ENCODE peak calls at places on chromosomes 7 and 10, in ten cellular contexts. X is RWPE1; E is fibroblast of lung; S is H54; Z is astrocyte; T is uterus; O is effector memory CD8-positive, alpha-beta T cell; A is activated T-helper 1 cell treated with anti-CD3 and anti-CD28 coated beads, Interleukin-12 subunit alpha, Interleukin-12 subunit beta, Interleukin-2, Interleukin-4 antibody, amounts not matched to agents 30 ng/mL and 10 ng/mL and 1 ng/mL, durations not matched to agents 14 hours and 24 hours and 36 hours; F is NCI-H82; J is stimulated activated CD4-positive, alpha-beta T cell treated with anti-CD3 and anti-CD28 coated beads, Interleukin-15, amount 100 ng/mL, for 48 hours. P is an unnamed sample.

GRCh38 chr10:101014230-101014884 is 14.7 kb downstream of the LZTS2 start:
- DNase-seq in A (peak), F (peak), T (peak), O (peak), Z (no peak), E (peak), S (no peak), J (peak), X (peak), P (no peak)

GRCh38 chr10:124686707-124687376 is 57.3 kb downstream of the FAM53B start:
- DNase-seq in T (no peak), S (no peak), E (no peak), J (no peak), A (no peak), X (no peak), F (no peak), Z (no peak), O (no peak), P (no peak)

GRCh38 chr10:37734971-37735370 is 122.4 kb downstream of the ZNF248 start:
- DNase-seq in X (peak), J (no peak), O (no peak), E (peak), A (no peak), S (peak), T (no peak), Z (no peak), F (no peak), P (no peak)

GRCh38 chr10:43218206-43218950 is 48.5 kb downstream of the RASGEF1A start:
- DNase-seq in A (no peak), T (no peak), J (no peak), X (no peak), S (no peak), F (no peak), O (no peak), Z (peak), E (peak), P (no peak)

GRCh38 chr7:24704311-24704710 is 53.0 kb downstream of the GSDME start:
- DNase-seq in T (no peak), J (no peak), X (no peak), Z (no peak), O (no peak), A (no peak), S (no peak), F (no peak), E (no peak), P (no peak)

GRCh38 chr7:95478139-95479037 is 7.4 kb upstream of the ASB4 start:
- DNase-seq in X (no peak), T (no peak), A (no peak), F (peak), E (peak), S (no peak), O (no peak), J (no peak), Z (peak), P (no peak)

GRCh38 chr10:72079356-72079755 is 9.0 kb downstream of the SPOCK2 start:
- DNase-seq in F (peak), T (no peak), J (no peak), Z (no peak), X (no peak), A (no peak), S (no peak), O (peak), E (no peak), P (no peak)

GRCh38 chr10:36703179-36703578 is 422.2 kb upstream of the ANKRD30A start:
- DNase-seq in X (no peak), J (no peak), Z (no peak), A (no peak), F (no peak), T (no peak), S (no peak), O (no peak), E (no peak), P (no peak)

GRCh38 chr7:70717553-70718248 is 414.2 kb upstream of the GALNT17 start:
- DNase-seq in S (no peak), J (no peak), Z (no peak), F (no peak), O (no peak), T (no peak), A (no peak), X (no peak), E (no peak), P (no peak)

GRCh38 chr10:416091-416515 is 273.4 kb downstream of the DIP2C start:
- DNase-seq in E (peak), O (no peak), J (no peak), A (no peak), F (no peak), Z (peak), S (no peak), X (no peak), T (no peak), P (no peak)

GRCh38 chr10:118343115-118343514 is 991 bp upstream of the FAM204A start:
- DNase-seq in O (no peak), S (no peak), Z (peak), J (no peak), A (no peak), E (peak), X (peak), T (no peak), F (no peak), P (no peak)

GRCh38 chr7:6392712-6393666 is 54.8 kb downstream of the DAGLB start:
- DNase-seq in J (peak), A (no peak), Z (peak), O (no peak), E (peak), F (no peak), S (peak), X (peak), T (peak), P (peak)

GRCh38 chr7:94333810-94334209 is 60.9 kb upstream of the COL1A2 start:
- DNase-seq in O (no peak), T (no peak), Z (no peak), A (no peak), X (no peak), E (peak), J (no peak), S (no peak), F (no peak), P (no peak)

GRCh38 chr10:24272374-24272773 is 63.4 kb downstream of the KIAA1217 start:
- DNase-seq in T (no peak), F (no peak), S (no peak), J (no peak), X (no peak), A (no peak), O (no peak), Z (peak), E (peak), P (no peak)

GRCh38 chr10:46254007-46254383 is 32.8 kb upstream of the ANTXRL start:
- DNase-seq in A (no peak), O (no peak), E (no peak), F (no peak), X (no peak), T (no peak), J (no peak), Z (no peak), S (no peak), P (no peak)

GRCh38 chr10:113313048-113313611 is 239.7 kb upstream of the HABP2 start:
- DNase-seq in F (peak), T (no peak), O (no peak), Z (no peak), E (no peak), S (no peak), X (no peak), A (no peak), J (no peak), P (no peak)

GRCh38 chr7:73730485-73730884 is 8.1 kb downstream of the ABHD11 start:
- DNase-seq in J (no peak), E (no peak), X (no peak), S (no peak), T (no peak), F (no peak), Z (no peak), O (no peak), A (no peak), P (no peak)

GRCh38 chr10:88157981-88158465 is 294.6 kb downstream of the PTEN start:
- DNase-seq in E (peak), Z (peak), X (peak), J (no peak), A (no peak), T (peak), S (peak), F (no peak), O (no peak), P (no peak)

GRCh38 chr7:123220396-123220795 is 20.6 kb upstream of the SLC13A1 start:
- DNase-seq in T (no peak), O (no peak), A (no peak), F (peak), X (no peak), J (no peak), E (peak), S (no peak), Z (peak), P (no peak)

GRCh38 chr10:72784551-72785421 is 92.8 kb downstream of the MCU start:
- DNase-seq in X (peak), T (peak), F (no peak), S (peak), J (no peak), O (no peak), A (no peak), E (peak), Z (peak), P (peak)

GRCh38 chr10:320787-321186 is 185.5 kb downstream of the ZMYND11 start:
- DNase-seq in S (no peak), Z (no peak), A (no peak), E (no peak), X (no peak), O (no peak), J (no peak), T (no peak), F (no peak), P (no peak)

GRCh38 chr10:110746969-110747608 is 103.0 kb downstream of the RBM20 start:
- DNase-seq in T (no peak), S (no peak), X (no peak), Z (no peak), A (no peak), O (no peak), J (no peak), E (no peak), F (no peak), P (no peak)

GRCh38 chr7:114627231-114627630 is 212.6 kb downstream of the FOXP2 start:
- DNase-seq in T (no peak), E (no peak), J (no peak), O (no peak), F (no peak), A (no peak), S (no peak), X (no peak), Z (no peak), P (no peak)

GRCh38 chr10:45427305-45427955 is 53.4 kb downstream of the ALOX5 start:
- DNase-seq in E (no peak), X (no peak), A (no peak), O (no peak), F (peak), Z (no peak), S (no peak), J (no peak), T (no peak), P (no peak)

GRCh38 chr10:77392236-77392721 is 245.3 kb downstream of the KCNMA1 start:
- DNase-seq in S (peak), X (peak), T (peak), Z (peak), A (no peak), E (peak), O (no peak), J (no peak), F (no peak), P (no peak)

GRCh38 chr7:17095001-17095574 is 203.4 kb upstream of the AHR start:
- DNase-seq in F (no peak), Z (peak), T (no peak), O (no peak), J (no peak), X (peak), A (no peak), E (peak), S (no peak), P (peak)

GRCh38 chr10:102648889-102649752 is 4.8 kb downstream of the TRIM8 start:
- DNase-seq in Z (no peak), S (no peak), A (no peak), J (no peak), O (peak), F (no peak), X (no peak), E (no peak), T (no peak), P (no peak)

GRCh38 chr10:113866551-113867394 is 12.3 kb downstream of the NHLRC2 start:
- DNase-seq in A (no peak), O (no peak), T (no peak), E (no peak), X (no peak), S (no peak), J (no peak), Z (no peak), F (peak), P (no peak)

GRCh38 chr7:148700693-148701092 is 2.0 kb downstream of the CUL1 start:
- DNase-seq in X (no peak), T (no peak), S (no peak), O (peak), Z (peak), J (peak), F (peak), E (peak), A (no peak), P (no peak)

GRCh38 chr7:47314728-47315601 is 266.9 kb downstream of the TNS3 start:
- DNase-seq in J (no peak), Z (peak), S (no peak), O (no peak), X (no peak), T (no peak), A (no peak), E (peak), F (no peak), P (no peak)

GRCh38 chr7:128904381-128905197 is 5.9 kb downstream of the KCP start:
- DNase-seq in O (peak), F (peak), J (no peak), S (no peak), A (no peak), Z (peak), T (no peak), E (peak), X (no peak), P (no peak)

GRCh38 chr7:30727061-30727945 is 24.6 kb upstream of the INMT start:
- DNase-seq in E (no peak), T (no peak), Z (no peak), A (peak), O (peak), F (peak), X (no peak), J (peak), S (no peak), P (no peak)

GRCh38 chr7:7851381-7851780 is 117.2 kb upstream of the GLCCI1 start:
- DNase-seq in E (peak), X (no peak), J (no peak), Z (peak), A (no peak), O (no peak), F (no peak), S (no peak), T (no peak), P (no peak)

GRCh38 chr7:5231116-5231515 is 41.1 kb downstream of the WIPI2 start:
- DNase-seq in O (no peak), F (no peak), A (no peak), X (no peak), E (no peak), S (no peak), J (no peak), T (no peak), Z (no peak), P (no peak)

GRCh38 chr7:117041007-117041406 is 87.7 kb downstream of the ST7 start:
- DNase-seq in J (no peak), T (no peak), A (no peak), E (peak), S (no peak), F (no peak), X (no peak), O (no peak), Z (peak), P (no peak)

GRCh38 chr7:123881300-123881699 is 36.3 kb downstream of the HYAL4 start:
- DNase-seq in J (no peak), Z (no peak), F (no peak), O (no peak), T (no peak), S (no peak), X (no peak), A (no peak), E (no peak), P (no peak)

GRCh38 chr10:130816116-130816901 is 495.2 kb downstream of the TCERG1L start:
- DNase-seq in A (no peak), O (no peak), X (no peak), J (no peak), F (no peak), Z (no peak), E (no peak), T (no peak), S (no peak), P (no peak)

P was measured in keratinocyte.